ENCODE peak calls at places on chromosomes 4 and X, in nine cellular contexts. One of them, this sample, is unnamed.

GRCh38 chrX:68599256-68600152 is 48.0 kb upstream of the STARD8 start:
- DNase-seq in WTC11: peak; percentile 14
- DNase-seq in foreskin fibroblast: peak; percentile 24
- DNase-seq in NCI-H748 treated with DMSO at 0.1 percent for 48 hours: no peak
- DNase-seq in HT1080: peak; percentile 11
- DNase-seq in prostate gland: no peak
- DNase-seq in AG20443: peak; percentile 19
- DNase-seq in activated CD4-positive, alpha-beta T cell treated with anti-CD3 and anti-CD28 coated beads, Interleukin-2, amount 10 ng/mL, durations not matched to agents 7 days and 5 days: no peak
- DNase-seq in NCI-H2081: no peak
- DNase-seq in this sample: no peak

GRCh38 chr4:7052923-7053715 is 9.9 kb downstream of the TADA2B start:
- DNase-seq in WTC11: no peak
- DNase-seq in foreskin fibroblast: peak; percentile 28
- DNase-seq in NCI-H748 treated with DMSO at 0.1 percent for 48 hours: no peak
- DNase-seq in HT1080: no peak
- DNase-seq in prostate gland: no peak
- DNase-seq in AG20443: peak; percentile 69
- DNase-seq in activated CD4-positive, alpha-beta T cell treated with anti-CD3 and anti-CD28 coated beads, Interleukin-2, amount 10 ng/mL, durations not matched to agents 7 days and 5 days: peak; percentile 22
- DNase-seq in NCI-H2081: no peak
- DNase-seq in this sample: no peak

GRCh38 chrX:18426004-18426320 is 554 bp downstream of the CDKL5 start:
- DNase-seq in WTC11: peak; percentile 22
- DNase-seq in foreskin fibroblast: peak; percentile 9
- DNase-seq in NCI-H748 treated with DMSO at 0.1 percent for 48 hours: peak; percentile 5
- DNase-seq in HT1080: no peak
- DNase-seq in prostate gland: no peak
- DNase-seq in AG20443: peak; percentile 7
- DNase-seq in activated CD4-positive, alpha-beta T cell treated with anti-CD3 and anti-CD28 coated beads, Interleukin-2, amount 10 ng/mL, durations not matched to agents 7 days and 5 days: no peak
- DNase-seq in NCI-H2081: no peak
- DNase-seq in this sample: no peak

GRCh38 chr4:48342559-48342878 is 1.2 kb downstream of the SLAIN2 start:
- DNase-seq in WTC11: no peak
- DNase-seq in foreskin fibroblast: no peak
- DNase-seq in NCI-H748 treated with DMSO at 0.1 percent for 48 hours: peak; percentile 7
- DNase-seq in HT1080: peak; percentile 33
- DNase-seq in prostate gland: no peak
- DNase-seq in AG20443: no peak
- DNase-seq in activated CD4-positive, alpha-beta T cell treated with anti-CD3 and anti-CD28 coated beads, Interleukin-2, amount 10 ng/mL, durations not matched to agents 7 days and 5 days: peak; percentile 27
- DNase-seq in NCI-H2081: no peak
- DNase-seq in this sample: no peak

GRCh38 chrX:65668362-65669310 is 1.2 kb downstream of the MSN start:
- DNase-seq in WTC11: peak; percentile 18
- DNase-seq in foreskin fibroblast: peak; percentile 91
- DNase-seq in NCI-H748 treated with DMSO at 0.1 percent for 48 hours: no peak
- DNase-seq in HT1080: peak; percentile 68
- DNase-seq in prostate gland: peak; percentile 24
- DNase-seq in AG20443: peak; percentile 47
- DNase-seq in activated CD4-positive, alpha-beta T cell treated with anti-CD3 and anti-CD28 coated beads, Interleukin-2, amount 10 ng/mL, durations not matched to agents 7 days and 5 days: peak; percentile 68
- DNase-seq in NCI-H2081: peak; percentile 75
- DNase-seq in this sample: peak; percentile 67

GRCh38 chr4:174318829-174319764 is 35.4 kb downstream of the CEP44 start:
- DNase-seq in WTC11: no peak
- DNase-seq in foreskin fibroblast: peak; percentile 63
- DNase-seq in NCI-H748 treated with DMSO at 0.1 percent for 48 hours: peak; percentile 2
- DNase-seq in HT1080: peak; percentile 16
- DNase-seq in prostate gland: no peak
- DNase-seq in AG20443: peak; percentile 27
- DNase-seq in activated CD4-positive, alpha-beta T cell treated with anti-CD3 and anti-CD28 coated beads, Interleukin-2, amount 10 ng/mL, durations not matched to agents 7 days and 5 days: peak; percentile 27
- DNase-seq in NCI-H2081: peak; percentile 22
- DNase-seq in this sample: no peak

GRCh38 chr4:147826288-147826646 is 94.4 kb downstream of the ARHGAP10 start:
- DNase-seq in WTC11: no peak
- DNase-seq in foreskin fibroblast: no peak
- DNase-seq in NCI-H748 treated with DMSO at 0.1 percent for 48 hours: no peak
- DNase-seq in HT1080: no peak
- DNase-seq in prostate gland: no peak
- DNase-seq in AG20443: no peak
- DNase-seq in activated CD4-positive, alpha-beta T cell treated with anti-CD3 and anti-CD28 coated beads, Interleukin-2, amount 10 ng/mL, durations not matched to agents 7 days and 5 days: no peak
- DNase-seq in NCI-H2081: no peak
- DNase-seq in this sample: no peak

GRCh38 chr4:83618991-83619390 is 83.1 kb downstream of the GPAT3 start:
- DNase-seq in WTC11: no peak
- DNase-seq in foreskin fibroblast: peak; percentile 60
- DNase-seq in NCI-H748 treated with DMSO at 0.1 percent for 48 hours: no peak
- DNase-seq in HT1080: peak; percentile 97
- DNase-seq in prostate gland: no peak
- DNase-seq in AG20443: peak; percentile 24
- DNase-seq in activated CD4-positive, alpha-beta T cell treated with anti-CD3 and anti-CD28 coated beads, Interleukin-2, amount 10 ng/mL, durations not matched to agents 7 days and 5 days: no peak
- DNase-seq in NCI-H2081: no peak
- DNase-seq in this sample: peak; percentile 43

GRCh38 chr4:184355111-184355604 is 119.2 kb downstream of the IRF2 start:
- DNase-seq in WTC11: no peak
- DNase-seq in foreskin fibroblast: peak; percentile 97
- DNase-seq in NCI-H748 treated with DMSO at 0.1 percent for 48 hours: no peak
- DNase-seq in HT1080: peak; percentile 95
- DNase-seq in prostate gland: no peak
- DNase-seq in AG20443: peak; percentile 73
- DNase-seq in activated CD4-positive, alpha-beta T cell treated with anti-CD3 and anti-CD28 coated beads, Interleukin-2, amount 10 ng/mL, durations not matched to agents 7 days and 5 days: peak; percentile 38
- DNase-seq in NCI-H2081: no peak
- DNase-seq in this sample: peak; percentile 62

GRCh38 chr4:187232201-187232600 is 508.5 kb upstream of the FAT1 start:
- DNase-seq in WTC11: no peak
- DNase-seq in foreskin fibroblast: no peak
- DNase-seq in NCI-H748 treated with DMSO at 0.1 percent for 48 hours: no peak
- DNase-seq in HT1080: no peak
- DNase-seq in prostate gland: no peak
- DNase-seq in AG20443: no peak
- DNase-seq in activated CD4-positive, alpha-beta T cell treated with anti-CD3 and anti-CD28 coated beads, Interleukin-2, amount 10 ng/mL, durations not matched to agents 7 days and 5 days: no peak
- DNase-seq in NCI-H2081: no peak
- DNase-seq in this sample: no peak

GRCh38 chr4:163701915-163702314 is 207.4 kb downstream of the TMA16 start:
- DNase-seq in WTC11: no peak
- DNase-seq in foreskin fibroblast: peak; percentile 5
- DNase-seq in NCI-H748 treated with DMSO at 0.1 percent for 48 hours: no peak
- DNase-seq in HT1080: peak; percentile 81
- DNase-seq in prostate gland: no peak
- DNase-seq in AG20443: no peak
- DNase-seq in activated CD4-positive, alpha-beta T cell treated with anti-CD3 and anti-CD28 coated beads, Interleukin-2, amount 10 ng/mL, durations not matched to agents 7 days and 5 days: no peak
- DNase-seq in NCI-H2081: peak; percentile 7
- DNase-seq in this sample: no peak

GRCh38 chr4:40194602-40195161 is 2.1 kb upstream of the RHOH start:
- DNase-seq in WTC11: no peak
- DNase-seq in foreskin fibroblast: peak; percentile 43
- DNase-seq in NCI-H748 treated with DMSO at 0.1 percent for 48 hours: no peak
- DNase-seq in HT1080: no peak
- DNase-seq in prostate gland: no peak
- DNase-seq in AG20443: no peak
- DNase-seq in activated CD4-positive, alpha-beta T cell treated with anti-CD3 and anti-CD28 coated beads, Interleukin-2, amount 10 ng/mL, durations not matched to agents 7 days and 5 days: peak; percentile 77
- DNase-seq in NCI-H2081: no peak
- DNase-seq in this sample: no peak

GRCh38 chr4:132683957-132684356 is 465.1 kb upstream of the PCDH10 start:
- DNase-seq in WTC11: peak; percentile 21
- DNase-seq in foreskin fibroblast: no peak
- DNase-seq in NCI-H748 treated with DMSO at 0.1 percent for 48 hours: no peak
- DNase-seq in HT1080: no peak
- DNase-seq in prostate gland: no peak
- DNase-seq in AG20443: no peak
- DNase-seq in activated CD4-positive, alpha-beta T cell treated with anti-CD3 and anti-CD28 coated beads, Interleukin-2, amount 10 ng/mL, durations not matched to agents 7 days and 5 days: no peak
- DNase-seq in NCI-H2081: no peak
- DNase-seq in this sample: no peak

GRCh38 chrX:105190252-105190853 is 30.1 kb downstream of the TEX13A start:
- DNase-seq in WTC11: peak; percentile 14
- DNase-seq in foreskin fibroblast: peak; percentile 50
- DNase-seq in NCI-H748 treated with DMSO at 0.1 percent for 48 hours: no peak
- DNase-seq in HT1080: peak; percentile 32
- DNase-seq in prostate gland: peak; percentile 5
- DNase-seq in AG20443: peak; percentile 6
- DNase-seq in activated CD4-positive, alpha-beta T cell treated with anti-CD3 and anti-CD28 coated beads, Interleukin-2, amount 10 ng/mL, durations not matched to agents 7 days and 5 days: peak; percentile 5
- DNase-seq in NCI-H2081: peak; percentile 14
- DNase-seq in this sample: no peak

GRCh38 chrX:329291-329910 is 10.8 kb upstream of the GTPBP6 start:
- DNase-seq in WTC11: no peak
- DNase-seq in foreskin fibroblast: no peak
- DNase-seq in NCI-H748 treated with DMSO at 0.1 percent for 48 hours: no peak
- DNase-seq in HT1080: no peak
- DNase-seq in prostate gland: no peak
- DNase-seq in AG20443: no peak
- DNase-seq in activated CD4-positive, alpha-beta T cell treated with anti-CD3 and anti-CD28 coated beads, Interleukin-2, amount 10 ng/mL, durations not matched to agents 7 days and 5 days: peak; percentile 4
- DNase-seq in NCI-H2081: no peak
- DNase-seq in this sample: peak; percentile 20

GRCh38 chr4:169238445-169238844 is 32.3 kb downstream of the SH3RF1 start:
- DNase-seq in WTC11: no peak
- DNase-seq in foreskin fibroblast: peak; percentile 68
- DNase-seq in NCI-H748 treated with DMSO at 0.1 percent for 48 hours: no peak
- DNase-seq in HT1080: peak; percentile 57
- DNase-seq in prostate gland: no peak
- DNase-seq in AG20443: peak; percentile 25
- DNase-seq in activated CD4-positive, alpha-beta T cell treated with anti-CD3 and anti-CD28 coated beads, Interleukin-2, amount 10 ng/mL, durations not matched to agents 7 days and 5 days: no peak
- DNase-seq in NCI-H2081: no peak
- DNase-seq in this sample: no peak

GRCh38 chrX:35741142-35741541 is 57.0 kb upstream of the MAGEB16 start:
- DNase-seq in WTC11: no peak
- DNase-seq in foreskin fibroblast: no peak
- DNase-seq in NCI-H748 treated with DMSO at 0.1 percent for 48 hours: no peak
- DNase-seq in HT1080: no peak
- DNase-seq in prostate gland: no peak
- DNase-seq in AG20443: no peak
- DNase-seq in activated CD4-positive, alpha-beta T cell treated with anti-CD3 and anti-CD28 coated beads, Interleukin-2, amount 10 ng/mL, durations not matched to agents 7 days and 5 days: no peak
- DNase-seq in NCI-H2081: no peak
- DNase-seq in this sample: no peak

This sample was measured in left colon.